ENCODE peak calls at places on chromosomes 11 and 22, in five cellular contexts. E is CD8-positive, alpha-beta T cell; H is hepatocyte; D is heart right ventricle; M is pancreas. R is an unnamed sample. For H3K4me1, the result is how much of the 10 kb centered on the place peaks cover.

GRCh38 chr22:37731804-37732471 is 35.1 kb downstream of the TRIOBP start:
- DNase-seq in E (no peak), H (peak), D (no peak), M (no peak), R (no peak)

GRCh38 chr22:35561796-35562526 is 21.3 kb downstream of the RASD2 start:
- DNase-seq in E (no peak), H (peak), D (no peak), M (no peak), R (no peak)

GRCh38 chr11:76604081-76604601 is 66.4 kb downstream of the LRRC32 start:
- DNase-seq in E (no peak), H (no peak), D (no peak), M (no peak), R (no peak)

GRCh38 chr11:39541945-39542351 is 1917.5 kb downstream of the LRRC4C start:
- DNase-seq in E (no peak), H (peak), D (no peak), M (peak), R (peak)

GRCh38 chr11:35962373-35963138 is 18.7 kb downstream of the LDLRAD3 start:
- DNase-seq in E (no peak), H (no peak), D (no peak), M (no peak), R (no peak)

GRCh38 chr11:128157423-128158298 is 429.7 kb downstream of the ETS1 start:
- DNase-seq in E (peak), H (peak), D (no peak), M (peak), R (no peak)

GRCh38 chr22:40487663-40488249 is 117.4 kb downstream of the SGSM3 start:
- DNase-seq in E (no peak), H (peak), D (no peak), M (no peak), R (no peak)

GRCh38 chr11:61172888-61173287 is 11.7 kb upstream of the VPS37C start:
- DNase-seq in E (no peak), H (no peak), D (no peak), M (no peak), R (no peak)

GRCh38 chr11:34308821-34309585 is 48.8 kb downstream of the ABTB2 start:
- DNase-seq in E (no peak), H (peak), D (no peak), M (no peak), R (no peak)

GRCh38 chr11:31761636-31762035 is 49.5 kb downstream of the PAX6 start:
- DNase-seq in E (no peak), H (no peak), D (no peak), M (no peak), R (no peak)

GRCh38 chr11:95444309-95445202 is 213.6 kb upstream of the SESN3 start:
- DNase-seq in E (no peak), H (no peak), D (no peak), M (no peak), R (no peak)

GRCh38 chr11:45374632-45375031 is 88.5 kb upstream of the SYT13 start:
- DNase-seq in E (no peak), H (no peak), D (no peak), M (no peak), R (no peak)

GRCh38 chr11:32466279-32466915 is 31.1 kb upstream of the WT1 start:
- DNase-seq in E (no peak), H (peak), D (no peak), M (no peak), R (no peak)

GRCh38 chr22:37267128-37267587 is 15.2 kb upstream of the CYTH4 start:
- DNase-seq in E (peak), H (peak), D (peak), M (no peak), R (no peak)

GRCh38 chr11:88886796-88887195 is 179.0 kb downstream of the GRM5 start:
- DNase-seq in E (peak), H (peak), D (no peak), M (no peak), R (no peak)

GRCh38 chr11:123434262-123434661 is 4.2 kb downstream of the GRAMD1B start:
- DNase-seq in E (no peak), H (no peak), D (no peak), M (no peak), R (no peak)

GRCh38 chr11:68938816-68939582 is 35.3 kb downstream of the IGHMBP2 start:
- DNase-seq in E (no peak), H (no peak), D (no peak), M (no peak), R (peak)

GRCh38 chr22:20647586-20648305 is 126.2 kb upstream of the SERPIND1 start:
- DNase-seq in E (no peak), H (no peak), D (no peak), M (no peak), R (no peak)

GRCh38 chr22:48567213-48567975 is 1260.3 kb downstream of the BRD1 start:
- DNase-seq in E (no peak), H (no peak), D (no peak), M (no peak), R (peak)

GRCh38 chr11:68373810-68374501 is 61.6 kb downstream of the LRP5 start:
- DNase-seq in E (no peak), H (peak), D (peak), M (peak), R (peak)

GRCh38 chr22:20725987-20726558 is 47.8 kb upstream of the SERPIND1 start:
- DNase-seq in E (no peak), H (no peak), D (no peak), M (no peak), R (peak)

GRCh38 chr11:35167451-35167954 is 28.5 kb downstream of the CD44 start:
- DNase-seq in E (no peak), H (no peak), D (peak), M (no peak), R (peak)

GRCh38 chr11:11424696-11425095 is 71.6 kb upstream of the CSNK2A3 start:
- DNase-seq in E (no peak), H (no peak), D (no peak), M (no peak), R (no peak)

GRCh38 chr11:62461740-62462522 is 43.1 kb downstream of the SCGB1A1 start:
- DNase-seq in E (no peak), H (no peak), D (no peak), M (no peak), R (no peak)

GRCh38 chr11:12799373-12799835 is 125.2 kb downstream of the TEAD1 start:
- DNase-seq in E (no peak), H (no peak), D (no peak), M (no peak), R (no peak)

GRCh38 chr11:12803086-12803826 is 129.0 kb downstream of the TEAD1 start:
- DNase-seq in E (no peak), H (no peak), D (no peak), M (no peak), R (no peak)

GRCh38 chr11:12801976-12802375 is 127.8 kb downstream of the TEAD1 start:
- DNase-seq in E (no peak), H (no peak), D (no peak), M (no peak), R (no peak)

GRCh38 chr11:12800032-12800671 is 125.9 kb downstream of the TEAD1 start:
- DNase-seq in E (no peak), H (peak), D (no peak), M (peak), R (no peak)

GRCh38 chr11:12802418-12803085 is 128.3 kb downstream of the TEAD1 start:
- DNase-seq in E (no peak), H (peak), D (peak), M (peak), R (peak)
- H3K4me1 ChIP-seq in E (under half), H (half or more), D (under half), M (half or more), R (under half)

GRCh38 chr22:21936151-21936778 is 16.4 kb downstream of the PPM1F start:
- DNase-seq in E (no peak), H (no peak), D (no peak), M (no peak), R (no peak)
- H3K4me1 ChIP-seq in E (under half), H (under half), D (half or more), M (under half), R (under half)

DNA sequence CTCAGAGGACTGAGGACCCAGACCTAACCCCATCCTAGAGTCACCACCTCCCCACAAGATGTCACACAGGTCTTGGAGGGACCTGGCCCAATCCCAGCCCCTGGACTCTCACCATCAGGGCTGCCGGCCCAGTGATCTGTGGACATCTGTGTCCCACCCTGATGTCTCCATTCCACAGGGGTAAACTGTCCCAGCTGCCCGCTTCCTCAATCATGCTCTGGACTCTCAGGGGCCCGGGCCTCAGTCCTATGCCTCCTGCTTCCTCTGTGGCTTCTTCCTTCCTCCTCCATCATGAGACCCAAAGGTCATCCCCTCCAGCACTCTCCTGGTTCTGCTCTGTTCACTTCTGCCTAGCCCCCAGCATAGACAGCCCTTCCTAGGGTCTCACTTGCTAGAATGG is 32.2 kb downstream of the ARAP1 start:
- DNase-seq in E (no peak), H (no peak), D (no peak), M (no peak), R (peak)
- H3K4me1 ChIP-seq in E (half or more), H (under half), D (half or more), M (under half), R (under half)

DNA sequence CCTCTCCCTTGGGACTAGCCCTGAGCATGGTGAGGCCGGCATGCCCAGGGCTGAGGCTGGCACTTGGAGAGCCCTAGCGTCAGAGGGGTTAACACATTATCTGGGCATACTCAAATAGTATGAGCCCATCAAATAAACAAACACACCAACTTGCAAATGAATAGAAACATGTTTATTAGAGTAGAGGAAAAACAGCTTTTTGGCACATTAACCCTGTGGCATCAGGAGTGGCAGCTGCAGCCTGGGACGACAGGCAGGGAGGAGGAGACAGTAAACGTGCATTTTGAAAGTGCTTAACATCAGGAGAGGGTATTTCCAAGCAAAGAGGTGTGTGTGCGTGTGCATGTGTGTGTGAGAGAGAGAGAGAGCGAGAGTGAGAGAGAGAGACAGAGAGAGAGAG is 684.9 kb downstream of the NTM start:
- DNase-seq in E (no peak), H (no peak), D (no peak), M (no peak), R (no peak)
- H3K4me1 ChIP-seq in E (under half), H (under half), D (under half), M (under half), R (under half)

GRCh38 chr11:73969091-73969490 is 13.6 kb downstream of the UCP2 start:
- DNase-seq in E (no peak), H (no peak), D (no peak), M (no peak), R (no peak)

GRCh38 chr11:73972620-73973449 is 9.8 kb downstream of the UCP2 start:
- DNase-seq in E (peak), H (no peak), D (no peak), M (no peak), R (peak)

GRCh38 chr11:73972187-73972586 is 10.5 kb downstream of the UCP2 start:
- DNase-seq in E (peak), H (no peak), D (no peak), M (no peak), R (peak)

GRCh38 chr11:73969991-73970800 is 12.4 kb downstream of the UCP2 start:
- DNase-seq in E (peak), H (no peak), D (no peak), M (no peak), R (peak)

DNA sequence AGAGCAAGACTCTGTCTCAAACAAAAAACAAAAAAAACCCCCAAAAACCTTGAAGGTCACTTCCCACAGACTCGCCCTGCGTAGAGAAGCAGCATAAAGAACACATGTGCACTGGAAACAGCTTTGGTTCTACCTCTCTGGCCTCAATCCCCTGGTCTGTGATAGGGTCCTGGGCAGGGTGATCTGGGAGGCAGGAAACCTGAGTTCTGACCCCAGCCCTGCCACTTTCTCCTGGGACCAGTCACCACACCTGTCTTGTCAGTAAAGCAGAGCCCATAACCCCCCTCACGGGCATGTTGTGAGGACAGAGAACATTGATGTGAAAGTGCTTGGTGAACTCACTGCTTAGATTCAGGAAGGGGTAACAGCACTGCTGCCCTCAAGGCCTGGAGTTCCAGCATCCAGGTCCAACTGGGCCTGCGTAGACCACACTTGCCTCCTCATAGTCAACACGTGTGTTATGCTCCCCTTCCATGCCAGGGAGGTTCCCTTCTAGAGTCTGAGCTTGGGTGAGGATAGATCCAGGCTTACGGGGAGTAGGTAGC is 11.4 kb downstream of the UCP2 start:
- DNase-seq in E (peak), H (no peak), D (no peak), M (no peak), R (peak)
- H3K4me1 ChIP-seq in E (half or more), H (under half), D (under half), M (under half), R (under half)

DNA sequence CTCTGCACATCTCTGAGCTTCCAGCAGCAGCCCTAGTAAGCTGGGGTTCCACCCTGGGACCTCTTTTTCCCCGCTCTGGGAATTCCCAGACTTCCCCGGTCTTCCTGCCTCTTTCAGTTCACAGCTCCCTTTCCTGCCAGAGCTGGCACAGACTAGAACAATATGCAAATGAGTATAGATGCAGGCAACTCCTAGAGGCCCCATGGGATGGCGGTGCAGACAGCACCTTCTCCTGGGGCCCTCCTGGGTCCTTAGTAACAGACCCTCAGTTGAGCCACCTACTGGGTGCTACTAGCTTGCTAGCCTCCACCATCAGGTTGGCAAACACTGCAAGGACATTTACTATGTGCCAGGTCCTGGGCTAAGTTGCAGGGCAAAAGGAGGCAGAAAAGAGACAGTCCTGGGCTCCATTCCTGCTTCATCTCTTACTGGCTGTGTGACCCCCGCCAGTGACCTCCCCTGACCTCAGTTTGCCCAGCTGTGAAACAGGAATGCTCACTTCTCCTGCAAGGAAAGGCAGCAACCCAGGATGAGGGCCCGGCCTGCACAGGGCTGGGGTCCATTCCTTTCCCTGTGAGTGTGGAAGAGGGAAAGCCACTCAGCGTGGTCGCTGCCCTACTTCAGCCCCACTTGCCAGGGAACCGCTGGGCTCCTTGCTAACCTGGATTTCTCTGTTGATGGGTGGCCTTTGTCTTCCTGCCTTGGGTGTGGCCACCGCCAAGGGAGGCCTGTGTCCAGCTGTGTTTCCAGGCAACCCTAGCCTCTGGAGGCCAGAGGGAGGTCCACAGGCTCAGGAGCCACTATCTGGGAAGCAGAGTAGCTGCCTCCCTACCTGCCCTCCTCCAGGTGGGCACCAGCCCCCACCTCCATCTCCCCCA is 7.3 kb downstream of the RELT start:
- DNase-seq in E (no peak), H (peak), D (no peak), M (no peak), R (no peak)
- H3K4me1 ChIP-seq in E (under half), H (under half), D (half or more), M (under half), R (under half)

GRCh38 chr11:119685073-119685746 is 43.8 kb downstream of the NECTIN1 start:
- DNase-seq in E (no peak), H (no peak), D (no peak), M (no peak), R (no peak)
- H3K4me1 ChIP-seq in E (under half), H (under half), D (under half), M (under half), R (under half)

DNA sequence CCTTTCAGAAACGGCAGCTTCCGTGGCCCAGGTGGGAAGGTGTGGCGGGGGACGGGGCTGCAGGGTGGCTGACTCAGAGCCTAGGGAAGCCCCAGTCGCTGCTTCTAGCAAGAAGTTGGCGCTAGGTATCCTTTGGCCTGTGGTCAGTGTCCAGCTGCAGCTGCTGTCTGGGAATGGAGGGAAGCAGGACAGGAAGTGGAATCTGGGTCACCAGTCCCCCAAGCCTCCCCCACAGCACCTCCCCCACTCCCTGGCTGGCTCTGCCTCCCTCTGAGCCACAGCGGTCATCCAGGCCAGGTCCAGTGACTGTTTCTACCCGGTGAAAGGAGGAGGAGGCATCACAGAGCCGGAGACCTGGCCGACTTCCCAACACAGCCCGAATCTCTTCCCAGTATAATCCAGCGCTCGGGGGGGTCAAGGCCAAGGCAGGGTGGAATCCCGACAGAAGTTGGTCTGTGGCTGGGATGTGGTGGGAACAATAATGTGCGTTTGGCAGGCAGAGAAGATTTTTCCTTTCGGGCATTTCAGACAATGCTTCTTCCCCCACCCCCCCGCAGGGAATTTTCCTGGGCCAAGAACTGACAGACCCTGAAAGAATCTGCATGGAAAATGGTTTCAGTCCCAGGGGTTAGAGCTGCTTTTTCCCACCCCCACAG is 45.1 kb downstream of the C11orf96 start:
- DNase-seq in E (no peak), H (peak), D (peak), M (peak), R (peak)
- H3K4me1 ChIP-seq in E (under half), H (under half), D (half or more), M (under half), R (under half)

GRCh38 chr11:19980388-19980787 is 179.9 kb downstream of the DBX1 start:
- DNase-seq in E (no peak), H (no peak), D (no peak), M (no peak), R (no peak)
- H3K4me1 ChIP-seq in E (under half), H (half or more), D (half or more), M (under half), R (under half)